ENCODE peak calls at places on chromosomes 2 and 18, in four cellular contexts. One of them, this sample, is unnamed.

GRCh38 chr2:6233932-6234331 is 541.7 kb downstream of the SOX11 start:
- DNase-seq in globus pallidus: no peak
- DNase-seq in left colon: no peak
- DNase-seq in A549: no peak
- DNase-seq in this sample: no peak

GRCh38 chr2:192159215-192159614 is 35.5 kb downstream of the TMEFF2 start:
- DNase-seq in globus pallidus: no peak
- DNase-seq in left colon: no peak
- DNase-seq in A549: no peak
- DNase-seq in this sample: no peak

GRCh38 chr2:1990724-1991123 is 246.4 kb upstream of the PXDN start:
- DNase-seq in globus pallidus: peak; percentile 94
- DNase-seq in left colon: no peak
- DNase-seq in A549: peak; percentile 11
- DNase-seq in this sample: no peak

GRCh38 chr2:54952425-54952824 is 97.8 kb downstream of the RTN4 start:
- DNase-seq in globus pallidus: no peak
- DNase-seq in left colon: no peak
- DNase-seq in A549: no peak
- DNase-seq in this sample: no peak

GRCh38 chr2:104804148-104804890 is 49.6 kb upstream of the POU3F3 start:
- DNase-seq in globus pallidus: peak; percentile 37
- DNase-seq in left colon: no peak
- DNase-seq in A549: no peak
- DNase-seq in this sample: no peak

GRCh38 chr2:28430790-28431418 is 38.2 kb downstream of the FOSL2 start:
- DNase-seq in globus pallidus: no peak
- DNase-seq in left colon: no peak
- DNase-seq in A549: no peak
- DNase-seq in this sample: no peak

GRCh38 chr2:82120120-82120519 is 1815.6 kb upstream of the LRRTM1 start:
- DNase-seq in globus pallidus: no peak
- DNase-seq in left colon: no peak
- DNase-seq in A549: no peak
- DNase-seq in this sample: no peak

GRCh38 chr18:11518788-11519685 is 90.4 kb upstream of the SLC35G4 start:
- DNase-seq in globus pallidus: peak; percentile 47
- DNase-seq in left colon: peak; percentile 16
- DNase-seq in A549: peak; percentile 62
- DNase-seq in this sample: peak; percentile 18

This sample was measured in prostate gland.